ENCODE peak calls at places on chromosomes 2 and 18, in eight cellular contexts. O is stimulated activated naive CD4-positive, alpha-beta T cell treated with Interleukin-2 at 50 U/mL for 16 hours; N is EH; H is ascending aorta; S is activated T-cell treated with anti-CD3 and anti-CD28 coated beads for 1 hour; X is psoas muscle; K is PC-3; B is ELF-1. V is an unnamed sample.

GRCh38 chr18:78754311-78755043 is 225.1 kb upstream of the SALL3 start:
- DNase-seq in O (no peak), N (no peak), H (no peak), S (no peak), X (no peak), K (no peak), B (no peak), V (no peak)

GRCh38 chr18:35588995-35589394 is 7.5 kb downstream of the GALNT1 start:
- DNase-seq in O (no peak), N (peak), H (no peak), S (peak), X (no peak), K (no peak), B (peak), V (no peak)

GRCh38 chr2:233051241-233052149 is 8.6 kb upstream of the INPP5D start:
- DNase-seq in O (no peak), N (peak), H (peak), S (no peak), X (peak), K (peak), B (peak), V (peak)

GRCh38 chr2:161586517-161587167 is 37.6 kb upstream of the SLC4A10 start:
- DNase-seq in O (no peak), N (peak), H (no peak), S (no peak), X (no peak), K (peak), B (no peak), V (peak)

GRCh38 chr2:110657721-110658305 is 20.1 kb downstream of the BUB1 start:
- DNase-seq in O (no peak), N (no peak), H (no peak), S (no peak), X (no peak), K (no peak), B (no peak), V (no peak)

GRCh38 chr2:120720746-120721145 is 14.9 kb upstream of the GLI2 start:
- DNase-seq in O (no peak), N (no peak), H (no peak), S (no peak), X (no peak), K (no peak), B (no peak), V (peak)

GRCh38 chr18:60383865-60384264 is 11.3 kb upstream of the MC4R start:
- DNase-seq in O (no peak), N (no peak), H (no peak), S (no peak), X (no peak), K (no peak), B (no peak), V (no peak)

GRCh38 chr2:128773641-128774319 is 455.1 kb upstream of the HS6ST1 start:
- DNase-seq in O (no peak), N (no peak), H (no peak), S (no peak), X (no peak), K (no peak), B (no peak), V (no peak)

GRCh38 chr2:30149513-30149912 is 2.7 kb downstream of the YPEL5 start:
- DNase-seq in O (peak), N (peak), H (no peak), S (no peak), X (no peak), K (peak), B (peak), V (peak)

GRCh38 chr2:53629527-53629926 is 138.1 kb upstream of the CHAC2 start:
- DNase-seq in O (no peak), N (peak), H (no peak), S (no peak), X (no peak), K (no peak), B (no peak), V (no peak)

GRCh38 chr18:38996056-38996455 is 1430.5 kb upstream of the CELF4 start:
- DNase-seq in O (no peak), N (no peak), H (no peak), S (no peak), X (no peak), K (no peak), B (no peak), V (no peak)

GRCh38 chr2:85920810-85921545 is 32.2 kb upstream of the ST3GAL5 start:
- DNase-seq in O (no peak), N (peak), H (no peak), S (no peak), X (no peak), K (peak), B (peak), V (peak)

GRCh38 chr2:224449212-224450147 is 47.6 kb upstream of the FAM124B start:
- DNase-seq in O (no peak), N (peak), H (no peak), S (no peak), X (no peak), K (peak), B (no peak), V (peak)